ENCODE peak calls at places on chromosome 9, in nine cellular contexts. One of them, this sample, is unnamed.
A peak's percentile ranks its signal among the peaks of the same experiment; 100 is the strongest.

GRCh38 chr9:98995059-98995665 is 51.5 kb downstream of the COL15A1 start:
- DNase-seq in stimulated activated CD4-positive, alpha-beta T cell treated with anti-CD3 and anti-CD28 coated beads, Interleukin-15, amount 100 ng/mL, for 24 hours: no peak
- DNase-seq in tibial artery: peak; percentile 72
- DNase-seq in cardiac septum: peak; percentile 86
- DNase-seq in endothelial cell: no peak
- DNase-seq in cardiac fibroblast: peak; percentile 73
- DNase-seq in NCI-H460: no peak
- DNase-seq in colonic mucosa: no peak
- DNase-seq in Calu3: no peak
- DNase-seq in this sample: no peak

GRCh38 chr9:132768932-132769894 is 98.9 kb downstream of the GTF3C4 start:
- DNase-seq in stimulated activated CD4-positive, alpha-beta T cell treated with anti-CD3 and anti-CD28 coated beads, Interleukin-15, amount 100 ng/mL, for 24 hours: peak; percentile 75
- DNase-seq in tibial artery: peak; percentile 61
- DNase-seq in cardiac septum: no peak
- DNase-seq in endothelial cell: peak; percentile 74
- DNase-seq in cardiac fibroblast: peak; percentile 82
- DNase-seq in NCI-H460: peak; percentile 49
- DNase-seq in colonic mucosa: peak; percentile 75
- DNase-seq in Calu3: peak; percentile 60
- DNase-seq in this sample: peak; percentile 55

GRCh38 chr9:17837931-17838330 is 259.1 kb downstream of the SH3GL2 start:
- DNase-seq in stimulated activated CD4-positive, alpha-beta T cell treated with anti-CD3 and anti-CD28 coated beads, Interleukin-15, amount 100 ng/mL, for 24 hours: no peak
- DNase-seq in tibial artery: no peak
- DNase-seq in cardiac septum: no peak
- DNase-seq in endothelial cell: no peak
- DNase-seq in cardiac fibroblast: no peak
- DNase-seq in NCI-H460: no peak
- DNase-seq in colonic mucosa: no peak
- DNase-seq in Calu3: no peak
- DNase-seq in this sample: peak; percentile 8

GRCh38 chr9:127013597-127013996 is 99.0 kb downstream of the RALGPS1 start:
- DNase-seq in stimulated activated CD4-positive, alpha-beta T cell treated with anti-CD3 and anti-CD28 coated beads, Interleukin-15, amount 100 ng/mL, for 24 hours: no peak
- DNase-seq in tibial artery: no peak
- DNase-seq in cardiac septum: no peak
- DNase-seq in endothelial cell: no peak
- DNase-seq in cardiac fibroblast: no peak
- DNase-seq in NCI-H460: no peak
- DNase-seq in colonic mucosa: no peak
- DNase-seq in Calu3: no peak
- DNase-seq in this sample: no peak

GRCh38 chr9:116156621-116157314 is 3.2 kb downstream of the PAPPA start:
- DNase-seq in stimulated activated CD4-positive, alpha-beta T cell treated with anti-CD3 and anti-CD28 coated beads, Interleukin-15, amount 100 ng/mL, for 24 hours: no peak
- DNase-seq in tibial artery: peak; percentile 73
- DNase-seq in cardiac septum: peak; percentile 88
- DNase-seq in endothelial cell: peak; percentile 22
- DNase-seq in cardiac fibroblast: peak; percentile 95
- DNase-seq in NCI-H460: peak; percentile 86
- DNase-seq in colonic mucosa: peak; percentile 43
- DNase-seq in Calu3: no peak
- DNase-seq in this sample: no peak

GRCh38 chr9:76519027-76519835 is 60.2 kb downstream of the GCNT1 start:
- DNase-seq in stimulated activated CD4-positive, alpha-beta T cell treated with anti-CD3 and anti-CD28 coated beads, Interleukin-15, amount 100 ng/mL, for 24 hours: no peak
- DNase-seq in tibial artery: no peak
- DNase-seq in cardiac septum: no peak
- DNase-seq in endothelial cell: no peak
- DNase-seq in cardiac fibroblast: no peak
- DNase-seq in NCI-H460: no peak
- DNase-seq in colonic mucosa: no peak
- DNase-seq in Calu3: peak; percentile 22
- DNase-seq in this sample: no peak

GRCh38 chr9:35195683-35196082 is 33.9 kb downstream of the UNC13B start:
- DNase-seq in stimulated activated CD4-positive, alpha-beta T cell treated with anti-CD3 and anti-CD28 coated beads, Interleukin-15, amount 100 ng/mL, for 24 hours: no peak
- DNase-seq in tibial artery: no peak
- DNase-seq in cardiac septum: no peak
- DNase-seq in endothelial cell: no peak
- DNase-seq in cardiac fibroblast: peak; percentile 3
- DNase-seq in NCI-H460: no peak
- DNase-seq in colonic mucosa: no peak
- DNase-seq in Calu3: no peak
- DNase-seq in this sample: no peak

GRCh38 chr9:105503873-105504272 is 54.1 kb upstream of the FKTN start:
- DNase-seq in stimulated activated CD4-positive, alpha-beta T cell treated with anti-CD3 and anti-CD28 coated beads, Interleukin-15, amount 100 ng/mL, for 24 hours: no peak
- DNase-seq in tibial artery: no peak
- DNase-seq in cardiac septum: no peak
- DNase-seq in endothelial cell: no peak
- DNase-seq in cardiac fibroblast: peak; percentile 26
- DNase-seq in NCI-H460: peak; percentile 19
- DNase-seq in colonic mucosa: no peak
- DNase-seq in Calu3: no peak
- DNase-seq in this sample: no peak

GRCh38 chr9:77951369-77951768 is 80.2 kb downstream of the GNAQ start:
- DNase-seq in stimulated activated CD4-positive, alpha-beta T cell treated with anti-CD3 and anti-CD28 coated beads, Interleukin-15, amount 100 ng/mL, for 24 hours: no peak
- DNase-seq in tibial artery: no peak
- DNase-seq in cardiac septum: no peak
- DNase-seq in endothelial cell: no peak
- DNase-seq in cardiac fibroblast: no peak
- DNase-seq in NCI-H460: no peak
- DNase-seq in colonic mucosa: no peak
- DNase-seq in Calu3: no peak
- DNase-seq in this sample: no peak

GRCh38 chr9:18668944-18669343 is 195.0 kb downstream of the ADAMTSL1 start:
- DNase-seq in stimulated activated CD4-positive, alpha-beta T cell treated with anti-CD3 and anti-CD28 coated beads, Interleukin-15, amount 100 ng/mL, for 24 hours: no peak
- DNase-seq in tibial artery: no peak
- DNase-seq in cardiac septum: no peak
- DNase-seq in endothelial cell: no peak
- DNase-seq in cardiac fibroblast: no peak
- DNase-seq in NCI-H460: no peak
- DNase-seq in colonic mucosa: no peak
- DNase-seq in Calu3: no peak
- DNase-seq in this sample: no peak

GRCh38 chr9:127684576-127684975 is 22.2 kb upstream of the CFAP157 start:
- DNase-seq in stimulated activated CD4-positive, alpha-beta T cell treated with anti-CD3 and anti-CD28 coated beads, Interleukin-15, amount 100 ng/mL, for 24 hours: no peak
- DNase-seq in tibial artery: no peak
- DNase-seq in cardiac septum: no peak
- DNase-seq in endothelial cell: no peak
- DNase-seq in cardiac fibroblast: no peak
- DNase-seq in NCI-H460: no peak
- DNase-seq in colonic mucosa: no peak
- DNase-seq in Calu3: no peak
- DNase-seq in this sample: no peak

GRCh38 chr9:133889498-133890301 is 102.4 kb downstream of the VAV2 start:
- DNase-seq in stimulated activated CD4-positive, alpha-beta T cell treated with anti-CD3 and anti-CD28 coated beads, Interleukin-15, amount 100 ng/mL, for 24 hours: no peak
- DNase-seq in tibial artery: no peak
- DNase-seq in cardiac septum: no peak
- DNase-seq in endothelial cell: no peak
- DNase-seq in cardiac fibroblast: no peak
- DNase-seq in NCI-H460: no peak
- DNase-seq in colonic mucosa: no peak
- DNase-seq in Calu3: no peak
- DNase-seq in this sample: no peak

GRCh38 chr9:114093031-114093471 is 6.0 kb downstream of the KIF12 start:
- DNase-seq in stimulated activated CD4-positive, alpha-beta T cell treated with anti-CD3 and anti-CD28 coated beads, Interleukin-15, amount 100 ng/mL, for 24 hours: no peak
- DNase-seq in tibial artery: peak; percentile 10
- DNase-seq in cardiac septum: no peak
- DNase-seq in endothelial cell: no peak
- DNase-seq in cardiac fibroblast: no peak
- DNase-seq in NCI-H460: no peak
- DNase-seq in colonic mucosa: no peak
- DNase-seq in Calu3: no peak
- DNase-seq in this sample: no peak

GRCh38 chr9:130265431-130266235 is at the start of gene HMCN2:
- DNase-seq in stimulated activated CD4-positive, alpha-beta T cell treated with anti-CD3 and anti-CD28 coated beads, Interleukin-15, amount 100 ng/mL, for 24 hours: no peak
- DNase-seq in tibial artery: peak; percentile 24
- DNase-seq in cardiac septum: peak; percentile 70
- DNase-seq in endothelial cell: peak; percentile 64
- DNase-seq in cardiac fibroblast: peak; percentile 7
- DNase-seq in NCI-H460: no peak
- DNase-seq in colonic mucosa: no peak
- DNase-seq in Calu3: no peak
- DNase-seq in this sample: no peak

GRCh38 chr9:90915693-90916092 is 114.1 kb downstream of the SYK start:
- DNase-seq in stimulated activated CD4-positive, alpha-beta T cell treated with anti-CD3 and anti-CD28 coated beads, Interleukin-15, amount 100 ng/mL, for 24 hours: peak; percentile 64
- DNase-seq in tibial artery: no peak
- DNase-seq in cardiac septum: no peak
- DNase-seq in endothelial cell: peak; percentile 61
- DNase-seq in cardiac fibroblast: no peak
- DNase-seq in NCI-H460: peak; percentile 12
- DNase-seq in colonic mucosa: peak; percentile 55
- DNase-seq in Calu3: peak; percentile 28
- DNase-seq in this sample: peak; percentile 30

GRCh38 chr9:130768265-130768664 is 66.8 kb upstream of the ABL1 start:
- DNase-seq in stimulated activated CD4-positive, alpha-beta T cell treated with anti-CD3 and anti-CD28 coated beads, Interleukin-15, amount 100 ng/mL, for 24 hours: no peak
- DNase-seq in tibial artery: no peak
- DNase-seq in cardiac septum: no peak
- DNase-seq in endothelial cell: peak; percentile 19
- DNase-seq in cardiac fibroblast: peak; percentile 37
- DNase-seq in NCI-H460: no peak
- DNase-seq in colonic mucosa: peak; percentile 70
- DNase-seq in Calu3: no peak
- DNase-seq in this sample: no peak

GRCh38 chr9:134559013-134559412 is 82.6 kb upstream of the COL5A1 start:
- DNase-seq in stimulated activated CD4-positive, alpha-beta T cell treated with anti-CD3 and anti-CD28 coated beads, Interleukin-15, amount 100 ng/mL, for 24 hours: no peak
- DNase-seq in tibial artery: no peak
- DNase-seq in cardiac septum: peak; percentile 19
- DNase-seq in endothelial cell: no peak
- DNase-seq in cardiac fibroblast: no peak
- DNase-seq in NCI-H460: no peak
- DNase-seq in colonic mucosa: no peak
- DNase-seq in Calu3: no peak
- DNase-seq in this sample: no peak